ENCODE peak calls at places on chromosomes 6 and 20, in seven cellular contexts. N, S, B, W, L, E and Q are unnamed samples. For H3K9me3, the result is how much of the 10 kb centered on the place peaks cover.

GRCh38 chr6:1552296-1552761 is 57.4 kb upstream of the FOXC1 start:
- DNase-seq in N (peak), S (no peak), B (peak), W (peak), L (no peak), E (peak), Q (no peak)

GRCh38 chr6:17987576-17988421 is at the start of gene KIF13A:
- DNase-seq in N (peak), S (peak), B (peak), W (peak), L (peak), E (no peak), Q (peak)

GRCh38 chr20:36969478-36970186 is 18.1 kb upstream of the SAMHD1 start:
- DNase-seq in N (peak), S (no peak), B (no peak), W (no peak), L (no peak), E (no peak), Q (no peak)

GRCh38 chr20:34175879-34176278 is 63.8 kb upstream of the EIF2S2 start:
- DNase-seq in N (no peak), S (no peak), B (no peak), W (no peak), L (no peak), E (no peak), Q (no peak)

GRCh38 chr6:43806041-43806757 is 36.2 kb downstream of the VEGFA start:
- DNase-seq in N (peak), S (no peak), B (no peak), W (no peak), L (no peak), E (no peak), Q (no peak)

GRCh38 chr20:57584768-57585461 is 24.0 kb downstream of the PCK1 start:
- DNase-seq in N (no peak), S (no peak), B (no peak), W (no peak), L (no peak), E (no peak), Q (no peak)

GRCh38 chr20:8571660-8572059 is 439.6 kb downstream of the PLCB1 start:
- DNase-seq in N (no peak), S (no peak), B (no peak), W (no peak), L (no peak), E (no peak), Q (no peak)

GRCh38 chr6:17780071-17780470 is 73.3 kb upstream of the NUP153 start:
- DNase-seq in N (no peak), S (no peak), B (no peak), W (no peak), L (no peak), E (no peak), Q (no peak)

GRCh38 chr6:138001750-138002349 is 105.4 kb downstream of the PERP start:
- DNase-seq in N (peak), S (no peak), B (peak), W (peak), L (no peak), E (peak), Q (peak)

GRCh38 chr20:48789781-48790544 is 37.8 kb downstream of the PREX1 start:
- DNase-seq in N (no peak), S (no peak), B (no peak), W (no peak), L (no peak), E (no peak), Q (peak)

GRCh38 chr6:12601881-12602280 is 114.7 kb upstream of the PHACTR1 start:
- DNase-seq in N (no peak), S (no peak), B (no peak), W (peak), L (no peak), E (no peak), Q (no peak)

GRCh38 chr20:38109025-38109541 is 56.0 kb downstream of the TGM2 start:
- DNase-seq in N (peak), S (no peak), B (no peak), W (peak), L (peak), E (no peak), Q (peak)

GRCh38 chr6:87341899-87342298 is 2.7 kb upstream of the C6orf163 start:
- DNase-seq in N (no peak), S (no peak), B (no peak), W (no peak), L (no peak), E (no peak), Q (no peak)

GRCh38 chr20:40704828-40705227 is 15.8 kb upstream of the MAFB start:
- DNase-seq in N (no peak), S (no peak), B (no peak), W (no peak), L (no peak), E (no peak), Q (no peak)

GRCh38 chr6:31272431-31272830 is 539 bp upstream of the HLA-C start:
- DNase-seq in N (peak), S (no peak), B (no peak), W (peak), L (no peak), E (no peak), Q (no peak)

GRCh38 chr20:38049800-38050199 is 16.3 kb downstream of the RPRD1B start:
- DNase-seq in N (no peak), S (no peak), B (no peak), W (no peak), L (no peak), E (no peak), Q (no peak)

DNA sequence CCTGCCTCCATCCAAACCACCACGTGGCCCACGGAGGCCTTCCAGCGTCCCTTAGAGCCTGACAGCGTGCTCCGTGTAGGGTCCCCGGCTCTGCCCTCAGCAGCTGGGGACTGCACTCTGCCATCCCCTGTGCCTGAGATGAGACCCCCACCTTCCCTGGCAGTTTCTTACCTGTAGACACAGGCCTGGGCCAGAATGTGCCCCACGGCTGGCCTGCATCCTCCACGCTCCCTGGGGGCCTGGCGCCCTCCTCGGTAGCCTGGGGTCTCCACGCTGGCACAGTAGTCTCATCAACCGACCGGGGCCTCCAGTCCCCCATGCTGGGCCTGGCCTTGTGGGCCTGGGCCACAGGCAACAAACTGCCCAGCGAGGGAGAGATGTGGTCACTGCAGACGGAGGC is 9.6 kb downstream of the DACT2 start:
- DNase-seq in N (no peak), S (peak), B (no peak), W (no peak), L (no peak), E (no peak), Q (no peak)
- H3K9me3 ChIP-seq in N (under half), S (under half), B (under half), W (under half), L (under half), E (under half), Q (under half)

GRCh38 chr6:3820563-3820962 is 28.6 kb upstream of the FAM50B start:
- DNase-seq in N (no peak), S (no peak), B (no peak), W (no peak), L (no peak), E (no peak), Q (no peak)
- H3K27ac ChIP-seq in N (no peak), S (no peak), B (no peak), W (no peak), L (no peak), E (no peak), Q (peak)

DNA sequence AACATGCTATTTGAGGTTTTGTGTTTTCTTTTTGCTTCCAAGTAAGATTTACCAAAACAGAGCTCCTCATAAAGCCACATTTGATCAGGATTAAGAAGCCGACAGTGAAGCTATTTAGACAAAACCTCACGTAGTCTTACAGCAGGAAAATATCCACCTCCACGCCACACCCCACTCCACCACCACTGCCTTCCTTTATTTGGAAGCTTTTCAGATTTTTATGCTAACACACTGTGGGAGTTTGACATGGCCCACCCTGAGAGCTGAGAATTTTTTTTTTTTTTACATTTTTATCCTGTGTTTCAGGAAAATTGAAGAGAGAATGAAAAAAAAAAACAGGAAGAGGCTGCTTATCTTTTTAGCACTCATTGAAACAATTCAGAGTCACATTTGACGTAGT is 104.8 kb upstream of the MC3R start:
- DNase-seq in N (no peak), S (no peak), B (no peak), W (no peak), L (no peak), E (no peak), Q (no peak)
- H3K9me3 ChIP-seq in N (under half), S (under half), B (under half), W (under half), L (under half), E (under half), Q (under half)

DNA sequence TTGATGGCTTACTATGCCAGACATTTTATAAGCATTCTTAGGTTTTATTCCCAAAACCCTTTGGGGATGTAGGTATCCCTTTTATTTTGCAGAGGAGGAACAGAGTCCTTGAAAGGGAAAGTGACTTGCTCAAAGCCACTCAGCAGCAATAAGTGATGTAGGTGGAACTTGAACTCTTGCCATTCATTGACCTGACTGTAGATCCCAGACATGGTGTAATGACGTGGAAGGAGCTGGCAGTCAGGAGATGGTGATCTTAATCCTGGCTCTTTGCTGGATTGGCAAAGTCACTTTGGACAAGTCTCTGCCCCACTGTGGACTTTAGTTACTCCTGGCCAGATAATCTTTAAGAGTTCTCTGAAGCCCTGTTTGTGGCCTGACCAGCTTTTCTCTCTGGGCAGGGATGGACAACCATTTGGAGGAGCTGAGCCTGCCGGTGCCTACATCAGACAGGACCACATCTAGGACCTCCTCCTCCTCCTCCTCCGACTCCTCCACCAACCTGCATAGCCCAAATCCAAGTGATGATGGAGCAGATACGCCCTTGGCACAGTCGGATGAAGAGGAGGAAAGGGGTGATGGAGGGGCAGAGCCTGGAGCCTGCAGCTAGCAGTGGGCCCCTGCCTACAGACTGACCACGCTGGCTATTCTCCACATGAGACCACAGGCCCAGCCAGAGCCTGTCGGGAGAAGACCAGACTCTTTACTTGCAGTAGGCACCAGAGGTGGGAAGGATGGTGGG is 1.6 kb downstream of the DBNDD2 start:
- DNase-seq in N (peak), S (no peak), B (no peak), W (no peak), L (no peak), E (no peak), Q (no peak)
- H3K27ac ChIP-seq in N (peak), S (no peak), B (no peak), W (no peak), L (peak), E (no peak), Q (peak)